ENCODE peak calls at places on chromosomes 7 and 10, in eight cellular contexts. One of them, this sample, is unnamed.
A peak's percentile ranks its signal among the peaks of the same experiment; 100 is the strongest.

GRCh38 chr10:19142967-19143366 is 94.4 kb downstream of the MALRD1 start:
- DNase-seq in adrenal gland: no peak
- DNase-seq in right lobe of liver: no peak
- DNase-seq in heart left ventricle: no peak
- DNase-seq in spleen: no peak
- DNase-seq in ovary: no peak
- DNase-seq in K562: no peak
- DNase-seq in uterus: no peak
- DNase-seq in this sample: no peak

GRCh38 chr7:35436452-35436851 is 182.6 kb upstream of the TBX20 start:
- DNase-seq in adrenal gland: no peak
- DNase-seq in right lobe of liver: no peak
- DNase-seq in heart left ventricle: no peak
- DNase-seq in spleen: no peak
- DNase-seq in ovary: no peak
- DNase-seq in K562: no peak
- DNase-seq in uterus: no peak
- DNase-seq in this sample: no peak

GRCh38 chr7:74033372-74034311 is 5.7 kb downstream of the ELN start:
- DNase-seq in adrenal gland: peak; percentile 46
- DNase-seq in right lobe of liver: no peak
- DNase-seq in heart left ventricle: peak; percentile 82
- DNase-seq in spleen: no peak
- DNase-seq in ovary: peak; percentile 66
- DNase-seq in K562: peak; percentile 68
- DNase-seq in uterus: peak; percentile 82
- DNase-seq in this sample: peak; percentile 25

GRCh38 chr7:123538189-123538714 is 3.9 kb upstream of the IQUB start:
- DNase-seq in adrenal gland: no peak
- DNase-seq in right lobe of liver: no peak
- DNase-seq in heart left ventricle: no peak
- DNase-seq in spleen: no peak
- DNase-seq in ovary: no peak
- DNase-seq in K562: peak; percentile 56
- DNase-seq in uterus: no peak
- DNase-seq in this sample: no peak

GRCh38 chr7:49852619-49853462 is 79.4 kb downstream of the VWC2 start:
- DNase-seq in adrenal gland: peak; percentile 35
- DNase-seq in right lobe of liver: no peak
- DNase-seq in heart left ventricle: no peak
- DNase-seq in spleen: no peak
- DNase-seq in ovary: peak; percentile 59
- DNase-seq in K562: peak; percentile 23
- DNase-seq in uterus: peak; percentile 26
- DNase-seq in this sample: peak; percentile 46

GRCh38 chr7:155918720-155919399 is 106.6 kb upstream of the SHH start:
- DNase-seq in adrenal gland: peak; percentile 76
- DNase-seq in right lobe of liver: peak; percentile 86
- DNase-seq in heart left ventricle: no peak
- DNase-seq in spleen: no peak
- DNase-seq in ovary: no peak
- DNase-seq in K562: no peak
- DNase-seq in uterus: no peak
- DNase-seq in this sample: peak; percentile 7

GRCh38 chr7:138233189-138233588 is 156.9 kb downstream of the AKR1D1 start:
- DNase-seq in adrenal gland: no peak
- DNase-seq in right lobe of liver: no peak
- DNase-seq in heart left ventricle: no peak
- DNase-seq in spleen: no peak
- DNase-seq in ovary: no peak
- DNase-seq in K562: no peak
- DNase-seq in uterus: no peak
- DNase-seq in this sample: no peak

GRCh38 chr7:135385209-135385608 is 124.7 kb downstream of the CNOT4 start:
- DNase-seq in adrenal gland: peak; percentile 30
- DNase-seq in right lobe of liver: peak; percentile 29
- DNase-seq in heart left ventricle: no peak
- DNase-seq in spleen: no peak
- DNase-seq in ovary: peak; percentile 26
- DNase-seq in K562: peak; percentile 23
- DNase-seq in uterus: peak; percentile 42
- DNase-seq in this sample: peak; percentile 9

GRCh38 chr7:27112960-27113949 is 10.8 kb upstream of the HOXA2 start:
- DNase-seq in adrenal gland: peak; percentile 81
- DNase-seq in right lobe of liver: peak; percentile 69
- DNase-seq in heart left ventricle: no peak
- DNase-seq in spleen: no peak
- DNase-seq in ovary: no peak
- DNase-seq in K562: no peak
- DNase-seq in uterus: peak; percentile 78
- DNase-seq in this sample: no peak

GRCh38 chr7:25889765-25890164 is 262.2 kb upstream of the NFE2L3 start:
- DNase-seq in adrenal gland: no peak
- DNase-seq in right lobe of liver: no peak
- DNase-seq in heart left ventricle: no peak
- DNase-seq in spleen: no peak
- DNase-seq in ovary: no peak
- DNase-seq in K562: no peak
- DNase-seq in uterus: no peak
- DNase-seq in this sample: no peak

GRCh38 chr10:80829562-80829961 is 291.9 kb downstream of the SH2D4B start:
- DNase-seq in adrenal gland: no peak
- DNase-seq in right lobe of liver: no peak
- DNase-seq in heart left ventricle: no peak
- DNase-seq in spleen: no peak
- DNase-seq in ovary: no peak
- DNase-seq in K562: no peak
- DNase-seq in uterus: no peak
- DNase-seq in this sample: no peak

GRCh38 chr10:86329896-86330680 is 36.5 kb downstream of the GRID1 start:
- DNase-seq in adrenal gland: no peak
- DNase-seq in right lobe of liver: no peak
- DNase-seq in heart left ventricle: no peak
- DNase-seq in spleen: peak; percentile 51
- DNase-seq in ovary: peak; percentile 12
- DNase-seq in K562: no peak
- DNase-seq in uterus: no peak
- DNase-seq in this sample: no peak

GRCh38 chr7:7569113-7569527 is 2.4 kb downstream of the MIOS start:
- DNase-seq in adrenal gland: no peak
- DNase-seq in right lobe of liver: no peak
- DNase-seq in heart left ventricle: no peak
- DNase-seq in spleen: no peak
- DNase-seq in ovary: no peak
- DNase-seq in K562: no peak
- DNase-seq in uterus: no peak
- DNase-seq in this sample: no peak

GRCh38 chr10:112649492-112650152 is 202.6 kb downstream of the VTI1A start:
- DNase-seq in adrenal gland: no peak
- DNase-seq in right lobe of liver: no peak
- DNase-seq in heart left ventricle: no peak
- DNase-seq in spleen: no peak
- DNase-seq in ovary: no peak
- DNase-seq in K562: no peak
- DNase-seq in uterus: no peak
- DNase-seq in this sample: no peak

GRCh38 chr7:137245186-137245585 is 98.3 kb downstream of the PTN start:
- DNase-seq in adrenal gland: no peak
- DNase-seq in right lobe of liver: no peak
- DNase-seq in heart left ventricle: no peak
- DNase-seq in spleen: no peak
- DNase-seq in ovary: no peak
- DNase-seq in K562: no peak
- DNase-seq in uterus: no peak
- DNase-seq in this sample: no peak

DNA sequence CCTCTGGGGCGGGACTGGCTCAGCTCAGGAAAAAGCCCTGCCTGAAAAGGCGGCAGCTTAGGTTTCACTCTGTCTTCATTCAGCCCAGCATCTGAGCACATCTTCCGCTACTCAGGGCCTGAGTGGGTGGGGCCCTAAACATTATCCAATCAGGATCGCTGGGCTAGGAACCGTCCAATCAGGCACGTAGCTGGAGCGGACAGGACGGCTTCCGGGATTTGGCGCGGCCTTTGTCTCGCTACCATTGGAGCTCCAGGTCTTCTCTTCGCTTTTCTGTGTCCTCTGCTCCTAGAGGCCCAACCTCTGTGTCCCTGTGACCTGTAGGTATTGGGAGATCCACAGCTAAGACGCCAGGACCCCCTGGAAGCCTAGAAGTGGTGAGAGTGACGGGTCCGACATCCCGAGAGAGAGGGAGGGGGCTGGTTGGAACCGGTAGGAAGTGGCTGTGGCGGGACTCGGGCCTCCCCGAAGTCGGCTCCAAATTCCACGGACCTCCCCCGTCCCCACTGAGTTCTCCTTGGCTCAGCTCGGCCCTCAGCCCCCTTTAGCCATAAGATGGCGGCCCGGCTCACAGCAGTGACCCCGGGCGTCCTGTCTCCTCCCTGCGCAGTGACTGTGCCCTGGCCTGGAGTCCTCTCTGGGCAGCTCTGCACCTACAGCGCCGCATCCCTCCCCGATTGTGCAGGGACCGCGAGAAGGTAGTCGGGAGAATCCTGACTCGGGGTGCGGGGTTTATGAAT is 99.1 kb downstream of the ZNF680 start:
- DNase-seq in adrenal gland: peak; percentile 38
- DNase-seq in right lobe of liver: peak; percentile 33
- DNase-seq in heart left ventricle: peak; percentile 86
- DNase-seq in spleen: no peak
- DNase-seq in ovary: peak; percentile 73
- DNase-seq in K562: peak; percentile 32
- DNase-seq in uterus: peak; percentile 75
- DNase-seq in this sample: peak; percentile 87
- H3K4me3 ChIP-seq in adrenal gland: no peak overlapping the region
- H3K4me3 ChIP-seq in right lobe of liver: peak overlapping the region; percentile 25
- H3K4me3 ChIP-seq in heart left ventricle: peak overlapping the region; percentile 29
- H3K4me3 ChIP-seq in spleen: peak overlapping the region; percentile 54
- H3K4me3 ChIP-seq in ovary: peak overlapping the region; percentile 25
- H3K4me3 ChIP-seq in K562: peak overlapping the region; percentile 42
- H3K4me3 ChIP-seq in uterus: peak overlapping the region; percentile 42
- H3K4me3 ChIP-seq in this sample: peak overlapping the region; percentile 65

DNA sequence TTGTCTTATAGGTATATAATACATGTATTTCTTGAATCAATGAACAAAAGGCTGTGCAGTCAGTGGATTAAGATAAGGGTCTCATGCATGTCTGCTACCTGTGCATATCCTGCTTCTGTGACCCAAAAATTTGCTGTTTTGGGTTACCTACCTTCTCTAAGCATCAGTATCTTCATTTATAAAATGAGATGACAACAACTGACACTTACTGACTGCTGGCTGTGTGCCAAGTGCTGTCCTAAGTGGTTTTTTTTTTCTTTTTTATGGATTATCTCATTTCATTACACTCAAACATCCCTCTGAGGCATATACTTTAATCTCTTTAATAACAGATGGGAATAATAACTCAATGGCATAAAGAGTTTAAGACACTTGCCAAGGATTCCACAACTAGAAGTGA is 2.1 kb downstream of the PDK4 start:
- DNase-seq in adrenal gland: no peak
- DNase-seq in right lobe of liver: no peak
- DNase-seq in heart left ventricle: no peak
- DNase-seq in spleen: no peak
- DNase-seq in ovary: no peak
- DNase-seq in K562: no peak
- DNase-seq in uterus: no peak
- DNase-seq in this sample: no peak
- TF ChIP-seq POLR2A in adrenal gland: peak; percentile 17
- TF ChIP-seq POLR2A in right lobe of liver: no peak
- TF ChIP-seq POLR2A in heart left ventricle: peak; percentile 66
- TF ChIP-seq POLR2A in spleen: no peak
- TF ChIP-seq POLR2A in ovary: no peak
- TF ChIP-seq POLR2A in K562: no peak
- TF ChIP-seq POLR2A in uterus: no peak
- TF ChIP-seq POLR2A in this sample: no peak

GRCh38 chr10:73126343-73126742 is 16.1 kb downstream of the NUDT13 start:
- DNase-seq in adrenal gland: no peak
- DNase-seq in right lobe of liver: no peak
- DNase-seq in heart left ventricle: no peak
- DNase-seq in spleen: no peak
- DNase-seq in ovary: no peak
- DNase-seq in K562: no peak
- DNase-seq in uterus: no peak
- DNase-seq in this sample: no peak
- H3K27ac ChIP-seq in adrenal gland: no peak overlapping the region
- H3K27ac ChIP-seq in right lobe of liver: no peak overlapping the region
- H3K27ac ChIP-seq in heart left ventricle: no peak overlapping the region
- H3K27ac ChIP-seq in spleen: no peak overlapping the region
- H3K27ac ChIP-seq in ovary: no peak overlapping the region
- H3K27ac ChIP-seq in K562: no peak overlapping the region
- H3K27ac ChIP-seq in uterus: no peak overlapping the region
- H3K27ac ChIP-seq in this sample: no peak overlapping the region

GRCh38 chr10:3668276-3668960 is 116.6 kb downstream of the KLF6 start:
- DNase-seq in adrenal gland: peak; percentile 36
- DNase-seq in right lobe of liver: peak; percentile 67
- DNase-seq in heart left ventricle: no peak
- DNase-seq in spleen: peak; percentile 90
- DNase-seq in ovary: no peak
- DNase-seq in K562: peak; percentile 41
- DNase-seq in uterus: peak; percentile 69
- DNase-seq in this sample: peak; percentile 60
- H3K4me3 ChIP-seq in adrenal gland: no peak overlapping the region
- H3K4me3 ChIP-seq in right lobe of liver: no peak overlapping the region
- H3K4me3 ChIP-seq in heart left ventricle: no peak overlapping the region
- H3K4me3 ChIP-seq in spleen: peak overlapping the region; percentile 58
- H3K4me3 ChIP-seq in ovary: no peak overlapping the region
- H3K4me3 ChIP-seq in K562: no peak overlapping the region
- H3K4me3 ChIP-seq in uterus: no peak overlapping the region
- H3K4me3 ChIP-seq in this sample: no peak overlapping the region

GRCh38 chr10:89301721-89302445 is at the start of gene IFIT2:
- DNase-seq in adrenal gland: peak; percentile 51
- DNase-seq in right lobe of liver: no peak
- DNase-seq in heart left ventricle: peak; percentile 38
- DNase-seq in spleen: peak; percentile 80
- DNase-seq in ovary: no peak
- DNase-seq in K562: no peak
- DNase-seq in uterus: peak; percentile 41
- DNase-seq in this sample: peak; percentile 22
- TF ChIP-seq POLR2A in adrenal gland: peak; percentile 64
- TF ChIP-seq POLR2A in right lobe of liver: peak; percentile 86
- TF ChIP-seq POLR2A in heart left ventricle: peak; percentile 42
- TF ChIP-seq POLR2A in spleen: peak; percentile 92
- TF ChIP-seq POLR2A in ovary: peak; percentile 42
- TF ChIP-seq POLR2A in K562: no peak
- TF ChIP-seq POLR2A in uterus: peak; percentile 66
- TF ChIP-seq POLR2A in this sample: peak; percentile 59

DNA sequence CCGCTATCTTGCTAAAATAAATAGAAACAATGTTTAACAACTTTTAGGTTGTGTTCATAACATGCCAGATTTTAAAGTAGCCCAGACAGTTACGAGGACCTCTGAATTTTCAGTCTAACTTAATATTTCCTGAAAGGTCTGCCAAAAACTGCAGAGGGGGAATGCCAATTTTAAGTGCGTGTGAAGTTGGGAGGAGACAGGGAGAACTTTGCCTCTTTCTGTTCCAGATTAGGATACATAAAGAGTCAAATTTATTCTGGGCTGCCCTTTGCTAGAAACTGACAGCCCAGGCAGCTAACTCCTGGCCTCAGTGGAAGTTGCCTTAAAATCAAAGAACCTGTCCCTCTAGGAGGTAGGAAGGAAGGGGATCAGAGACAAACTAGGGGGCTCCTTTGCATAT is 52.3 kb upstream of the PIP4K2A start:
- DNase-seq in adrenal gland: no peak
- DNase-seq in right lobe of liver: no peak
- DNase-seq in heart left ventricle: no peak
- DNase-seq in spleen: no peak
- DNase-seq in ovary: no peak
- DNase-seq in K562: no peak
- DNase-seq in uterus: no peak
- DNase-seq in this sample: no peak
- H3K27ac ChIP-seq in adrenal gland: no peak overlapping the region
- H3K27ac ChIP-seq in right lobe of liver: no peak overlapping the region
- H3K27ac ChIP-seq in heart left ventricle: no peak overlapping the region
- H3K27ac ChIP-seq in spleen: peak overlapping the region; percentile 29
- H3K27ac ChIP-seq in ovary: no peak overlapping the region
- H3K27ac ChIP-seq in K562: no peak overlapping the region
- H3K27ac ChIP-seq in uterus: no peak overlapping the region
- H3K27ac ChIP-seq in this sample: no peak overlapping the region

This sample was measured in thyroid gland.